ENCODE peak calls at places on chromosomes 13 and 19, in five cellular contexts. D is heart right ventricle; Y is CD4-positive, alpha-beta memory T cell; S is H9; U is GM23248. J is an unnamed sample.
A peak's percentile ranks its signal among the peaks of the same experiment; 100 is the strongest.

GRCh38 chr19:1069009-1069779 is 2.2 kb downstream of the ARHGAP45 start:
- DNase-seq in Y (peak; percentile 83), D (peak; percentile 72), U (no peak), S (no peak), J (peak; percentile 55)

GRCh38 chr19:51372649-51373504 is at the start of gene NKG7:
- DNase-seq in Y (peak; percentile 54), D (no peak), S (no peak), U (no peak), J (no peak)

GRCh38 chr13:76012091-76012721 is 376.1 kb downstream of the LMO7 start:
- DNase-seq in S (no peak), D (no peak), U (peak; percentile 20), Y (no peak), J (no peak)

GRCh38 chr13:49840667-49841066 is 48.2 kb upstream of the KPNA3 start:
- DNase-seq in Y (no peak), S (no peak), U (no peak), D (no peak), J (no peak)

GRCh38 chr19:43599635-43600295 is 3.4 kb downstream of the ZNF576 start:
- DNase-seq in U (no peak), Y (no peak), S (no peak), D (no peak), J (no peak)

GRCh38 chr13:113656831-113657671 is 947 bp downstream of the ATP4B start:
- DNase-seq in S (no peak), Y (no peak), D (no peak), U (no peak), J (no peak)

GRCh38 chr13:28558126-28558525 is 63.2 kb upstream of the FLT1 start:
- DNase-seq in U (peak; percentile 88), D (no peak), S (no peak), Y (no peak), J (no peak)

GRCh38 chr13:27924529-27925141 is 4.8 kb downstream of the PDX1 start:
- DNase-seq in U (no peak), Y (no peak), D (no peak), S (peak; percentile 47), J (no peak)

GRCh38 chr19:38164526-38164925 is 59.5 kb downstream of the DPF1 start:
- DNase-seq in D (no peak), S (no peak), U (no peak), Y (no peak), J (no peak)

GRCh38 chr13:102197193-102197592 is 204.7 kb downstream of the FGF14 start:
- DNase-seq in Y (no peak), D (no peak), U (peak; percentile 14), S (peak; percentile 45), J (no peak)

GRCh38 chr19:58001895-58002369 is 688 bp downstream of the ZNF606 start:
- DNase-seq in U (no peak), D (no peak), S (no peak), Y (no peak), J (no peak)

GRCh38 chr13:59997976-59998375 is 165.8 kb downstream of the DIAPH3 start:
- DNase-seq in Y (no peak), D (no peak), S (no peak), U (no peak), J (no peak)

GRCh38 chr13:44713793-44714469 is 137.8 kb upstream of the TSC22D1 start:
- DNase-seq in S (peak; percentile 45), Y (no peak), D (no peak), U (peak; percentile 95), J (peak; percentile 9)

DNA sequence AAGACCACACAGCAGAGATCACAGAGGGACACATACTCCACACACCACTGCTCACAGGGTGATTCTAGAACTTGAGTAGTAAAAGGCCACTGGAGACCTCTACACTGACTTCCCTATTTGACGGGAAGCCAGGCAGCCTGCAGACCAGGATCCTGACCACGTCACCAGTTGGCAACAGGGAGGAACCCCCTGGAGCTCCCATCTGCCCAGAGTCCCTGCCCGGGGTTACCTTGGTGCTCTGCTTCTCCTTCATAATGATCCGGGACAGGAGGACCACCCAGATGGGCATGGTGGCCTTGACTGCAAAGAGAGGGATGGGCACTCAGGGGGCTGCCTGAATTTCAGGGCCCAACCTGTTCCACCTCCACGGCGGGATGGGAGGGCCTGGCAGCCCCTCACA is 932 bp downstream of the SLC35E1 start:
- DNase-seq in D (no peak), Y (no peak), U (peak; percentile 66), S (no peak), J (no peak)
- H3K27ac ChIP-seq in D (peak overlapping the region; percentile 91), Y (peak overlapping the region; percentile 76), U (peak overlapping the region; percentile 67), S (no peak overlapping the region), J (peak overlapping the region; percentile 73)

DNA sequence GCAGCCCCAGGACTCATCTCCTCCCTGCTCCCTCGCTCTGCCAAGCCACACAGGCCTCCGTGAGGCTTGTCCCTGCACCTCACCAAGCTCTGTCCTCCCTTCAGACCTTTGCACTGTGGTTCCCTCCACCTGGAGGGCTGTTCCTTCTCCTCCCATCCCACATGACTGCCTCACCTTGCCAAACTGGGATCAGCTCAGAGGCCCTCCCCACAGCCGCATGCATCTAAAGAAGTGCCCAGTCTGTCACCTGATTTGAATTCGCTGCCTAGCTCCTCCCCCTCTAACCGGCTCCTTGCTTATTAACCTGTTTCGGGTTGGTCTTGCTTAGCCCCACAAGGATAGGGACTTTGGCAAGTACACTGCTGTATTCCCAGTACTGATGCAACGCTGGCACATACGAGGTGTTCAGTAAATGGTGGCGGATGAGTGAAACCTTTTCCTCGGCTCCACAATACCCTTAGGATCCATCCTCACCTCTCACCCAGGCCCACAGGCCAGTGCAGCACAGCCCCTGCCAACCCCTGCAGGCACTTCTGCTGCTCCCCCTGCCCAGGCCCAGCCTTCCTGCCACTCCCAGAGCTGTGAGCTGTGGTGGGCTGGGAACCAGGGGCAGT is 4.4 kb downstream of the AKT2 start:
- DNase-seq in U (no peak), D (no peak), Y (no peak), S (peak; percentile 61), J (no peak)
- H3K4me1 ChIP-seq in U (peaks cover 53% of the 10 kb centered on the region), D (peaks cover 71% of the 10 kb centered on the region), Y (peaks cover 77% of the 10 kb centered on the region), S (no peaks in the 10 kb centered on the region), J (peaks cover 38% of the 10 kb centered on the region)

GRCh38 chr13:92197669-92198068 is 799.2 kb downstream of the GPC5 start:
- DNase-seq in Y (no peak), D (no peak), S (no peak), U (no peak), J (no peak)

DNA sequence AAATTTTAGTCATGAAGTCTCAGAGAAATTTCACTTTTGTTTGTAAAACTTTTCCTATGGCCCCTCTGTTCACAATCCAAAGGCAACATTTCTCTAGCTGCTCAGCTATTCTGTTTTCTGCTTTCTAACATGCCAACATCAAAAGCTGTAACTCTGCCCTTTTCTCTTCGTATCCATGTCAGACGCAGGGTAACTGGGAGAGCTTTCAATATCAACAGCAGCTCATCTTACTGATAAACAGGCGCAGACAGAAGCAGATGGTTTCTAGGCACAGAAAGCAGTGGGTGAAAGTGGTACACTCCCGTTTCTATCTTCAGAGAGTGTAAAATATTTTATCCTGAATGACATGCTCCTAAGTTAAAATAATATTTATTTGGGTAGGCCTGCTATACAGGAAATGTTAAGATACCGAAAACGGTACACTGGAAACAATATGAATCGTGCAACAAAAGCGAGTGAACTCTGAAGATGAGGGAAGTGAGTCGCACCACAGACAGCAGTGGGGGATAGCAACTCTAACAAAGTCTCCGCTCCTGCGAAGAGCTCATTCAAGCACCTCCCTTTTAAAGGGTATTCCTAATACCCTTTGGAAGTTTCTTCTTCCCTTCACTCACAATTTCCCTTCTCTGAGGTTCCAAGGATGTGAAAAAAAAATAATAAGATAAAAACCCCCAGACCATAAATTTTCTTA is 798.3 kb downstream of the GPC5 start:
- DNase-seq in D (no peak), U (no peak), Y (no peak), S (no peak), J (no peak)
- H3K27ac ChIP-seq in D (no peak overlapping the region), U (no peak overlapping the region), Y (no peak overlapping the region), S (no peak overlapping the region), J (no peak overlapping the region)

GRCh38 chr19:29945433-29945832 is 3.4 kb downstream of the URI1 start:
- DNase-seq in U (peak; percentile 43), Y (no peak), D (no peak), S (no peak), J (no peak)
- H3K4me1 ChIP-seq in U (peaks cover 42% of the 10 kb centered on the region), Y (peaks cover 63% of the 10 kb centered on the region), D (peaks cover 28% of the 10 kb centered on the region), S (no peaks in the 10 kb centered on the region), J (peaks cover 18% of the 10 kb centered on the region)

DNA sequence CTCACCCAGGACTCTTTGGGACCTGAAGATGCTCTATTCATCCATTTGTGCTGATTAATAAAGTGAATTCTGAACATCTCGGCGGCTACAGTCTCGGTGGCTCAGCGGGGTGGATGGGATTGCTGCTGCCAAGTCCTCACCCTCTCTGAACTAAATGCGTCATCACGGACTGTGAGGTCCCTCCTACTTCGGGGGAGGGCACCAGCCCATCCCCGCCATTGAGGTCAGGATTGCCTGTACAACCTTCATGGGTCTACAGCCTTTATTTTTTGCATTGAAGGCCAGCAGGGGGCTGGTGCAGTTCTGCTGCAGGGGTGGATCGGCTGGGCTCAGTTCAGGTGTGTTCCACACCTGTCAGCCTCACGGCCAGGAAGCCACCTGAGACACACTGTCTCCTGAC is 181.8 kb downstream of the COL4A1 start:
- DNase-seq in Y (no peak), U (no peak), D (no peak), S (no peak), J (no peak)
- H3K27ac ChIP-seq in Y (no peak overlapping the region), U (no peak overlapping the region), D (no peak overlapping the region), S (no peak overlapping the region), J (peak overlapping the region; percentile 83)

J was measured in ascending aorta.